ENCODE peak calls at places on chromosomes 7 and 10, in four cellular contexts. F, T, K and N are unnamed samples.

GRCh38 chr7:12174931-12175330 is 36.2 kb upstream of the TMEM106B start:
- DNase-seq in T (no peak), K (no peak), F (no peak), N (no peak)

GRCh38 chr10:122112625-122113160 is 123.7 kb downstream of the TACC2 start:
- DNase-seq in K (peak), T (no peak), F (no peak), N (peak)

GRCh38 chr10:22245567-22245966 is 27.8 kb upstream of the EBLN1 start:
- DNase-seq in F (no peak), T (no peak), K (no peak), N (no peak)

GRCh38 chr10:132451506-132452215 is 54.7 kb downstream of the PWWP2B start:
- DNase-seq in T (no peak), F (no peak), K (no peak), N (no peak)

GRCh38 chr10:131247873-131248272 is 63.6 kb downstream of the TCERG1L start:
- DNase-seq in T (no peak), F (no peak), K (no peak), N (no peak)

GRCh38 chr10:102115775-102116174 is 4.4 kb downstream of the LDB1 start:
- DNase-seq in K (no peak), F (no peak), T (no peak), N (no peak)

GRCh38 chr10:113319450-113319849 is 233.4 kb upstream of the HABP2 start:
- DNase-seq in T (no peak), F (no peak), K (no peak), N (no peak)

GRCh38 chr10:103849880-103850571 is 5.3 kb downstream of the SH3PXD2A start:
- DNase-seq in F (no peak), K (peak), T (no peak), N (peak)

GRCh38 chr7:90597879-90598278 is 1.8 kb downstream of the CDK14 start:
- DNase-seq in K (no peak), T (no peak), F (no peak), N (no peak)

GRCh38 chr7:95690367-95690947 is 81.9 kb upstream of the DYNC1I1 start:
- DNase-seq in K (no peak), F (no peak), T (no peak), N (no peak)

GRCh38 chr7:151128144-151128543 is 39.4 kb downstream of the GBX1 start:
- DNase-seq in F (no peak), K (no peak), T (no peak), N (no peak)

GRCh38 chr10:30701471-30702173 is 72.1 kb upstream of the LYZL2 start:
- DNase-seq in T (peak), K (no peak), F (peak), N (no peak)

GRCh38 chr10:95480901-95481491 is 80.2 kb downstream of the SORBS1 start:
- DNase-seq in T (no peak), K (no peak), F (no peak), N (no peak)

GRCh38 chr7:54811925-54812264 is 52.9 kb upstream of the SEC61G start:
- DNase-seq in F (no peak), K (no peak), T (no peak), N (no peak)

GRCh38 chr7:77569514-77570232 is 32.6 kb downstream of the PTPN12 start:
- DNase-seq in F (no peak), K (no peak), T (no peak), N (no peak)

GRCh38 chr10:104938031-104938430 is 296.9 kb downstream of the SORCS3 start:
- DNase-seq in K (no peak), T (no peak), F (no peak), N (no peak)

GRCh38 chr10:77970869-77971803 is 44.6 kb upstream of the DLG5 start:
- DNase-seq in F (no peak), T (no peak), K (no peak), N (peak)

GRCh38 chr10:44587488-44588140 is 202.7 kb upstream of the CXCL12 start:
- DNase-seq in T (no peak), F (no peak), K (no peak), N (no peak)

GRCh38 chr10:459743-460142 is 229.7 kb downstream of the DIP2C start:
- DNase-seq in F (no peak), T (no peak), K (no peak), N (no peak)

GRCh38 chr7:43559171-43559938 is 23.6 kb upstream of the STK17A start:
- DNase-seq in K (no peak), T (no peak), F (no peak), N (no peak)